ENCODE peak calls at places on chromosomes 1 and 21, in four cellular contexts. N, Q, Z and E are unnamed samples.
A peak's percentile ranks its signal among the peaks of the same experiment; 100 is the strongest.

GRCh38 chr1:50427086-50427817 is 4.0 kb upstream of the DMRTA2 start:
- DNase-seq in N (peak; percentile 48), Q (no peak), Z (no peak), E (no peak)

GRCh38 chr1:145995964-145996432 is 381 bp downstream of the TXNIP start:
- DNase-seq in N (no peak), Q (peak; percentile 26), Z (no peak), E (no peak)

GRCh38 chr1:103949714-103950113 is 200.0 kb downstream of the AMY1C start:
- DNase-seq in N (no peak), Q (no peak), Z (no peak), E (no peak)

GRCh38 chr1:193143285-193143684 is 21.5 kb downstream of the CDC73 start:
- DNase-seq in N (no peak), Q (peak; percentile 29), Z (no peak), E (peak; percentile 45)

GRCh38 chr1:212344905-212345304 is 59.7 kb downstream of the PPP2R5A start:
- DNase-seq in N (no peak), Q (no peak), Z (no peak), E (no peak)

GRCh38 chr1:67646145-67647035 is 38.6 kb upstream of the GADD45A start:
- DNase-seq in N (peak; percentile 79), Q (peak; percentile 7), Z (no peak), E (no peak)

GRCh38 chr21:36297938-36298572 is 21.9 kb upstream of the MORC3 start:
- DNase-seq in N (no peak), Q (peak; percentile 74), Z (no peak), E (peak; percentile 70)

GRCh38 chr21:36150192-36150711 is 6.4 kb upstream of the DOP1B start:
- DNase-seq in N (no peak), Q (no peak), Z (no peak), E (peak; percentile 87)

GRCh38 chr1:183303901-183304300 is 114.3 kb downstream of the NMNAT2 start:
- DNase-seq in N (no peak), Q (peak; percentile 40), Z (no peak), E (no peak)

GRCh38 chr1:154784924-154785531 is 85.1 kb downstream of the KCNN3 start:
- DNase-seq in N (no peak), Q (no peak), Z (no peak), E (no peak)

GRCh38 chr1:169853335-169853734 is 40.4 kb downstream of the SCYL3 start:
- DNase-seq in N (no peak), Q (no peak), Z (no peak), E (no peak)

GRCh38 chr1:22728751-22729399 is 18.2 kb downstream of the EPHB2 start:
- DNase-seq in N (no peak), Q (no peak), Z (no peak), E (no peak)

GRCh38 chr21:25307489-25307888 is 299.8 kb downstream of the MRPL39 start:
- DNase-seq in N (no peak), Q (peak; percentile 73), Z (no peak), E (no peak)

GRCh38 chr1:52520149-52520548 is 32.7 kb downstream of the TUT4 start:
- DNase-seq in N (no peak), Q (no peak), Z (no peak), E (no peak)

GRCh38 chr1:63713627-63714481 is 60.0 kb upstream of the ROR1 start:
- DNase-seq in N (no peak), Q (peak; percentile 87), Z (peak; percentile 51), E (no peak)

GRCh38 chr1:194860248-194861201 is 1674.1 kb upstream of the B3GALT2 start:
- DNase-seq in N (no peak), Q (no peak), Z (no peak), E (no peak)

GRCh38 chr1:62013264-62013663 is 181.4 kb upstream of the L1TD1 start:
- DNase-seq in N (no peak), Q (no peak), Z (no peak), E (peak; percentile 14)

GRCh38 chr1:58621375-58621774 is 44.3 kb upstream of the TACSTD2 start:
- DNase-seq in N (no peak), Q (no peak), Z (no peak), E (no peak)

GRCh38 chr1:179166663-179167417 is 62.6 kb downstream of the ABL2 start:
- DNase-seq in N (no peak), Q (no peak), Z (no peak), E (peak; percentile 64)

GRCh38 chr1:108316545-108316944 is 72.7 kb upstream of the NBPF4 start:
- DNase-seq in N (no peak), Q (peak; percentile 65), Z (no peak), E (no peak)

GRCh38 chr21:32319012-32319411 is 20.4 kb downstream of the MRAP start:
- DNase-seq in N (no peak), Q (no peak), Z (no peak), E (no peak)

GRCh38 chr1:232678185-232678886 is 48.4 kb upstream of the SIPA1L2 start:
- DNase-seq in N (no peak), Q (peak; percentile 93), Z (no peak), E (no peak)

GRCh38 chr1:104073463-104073902 is 323.8 kb downstream of the AMY1C start:
- DNase-seq in N (no peak), Q (no peak), Z (no peak), E (no peak)

GRCh38 chr1:116226017-116226416 is 114.8 kb downstream of the MAB21L3 start:
- DNase-seq in N (no peak), Q (no peak), Z (no peak), E (peak; percentile 91)

GRCh38 chr21:35035581-35035980 is 13.5 kb downstream of the RUNX1 start:
- DNase-seq in N (no peak), Q (no peak), Z (no peak), E (no peak)

GRCh38 chr1:5742801-5743200 is 249.4 kb downstream of the NPHP4 start:
- DNase-seq in N (no peak), Q (no peak), Z (no peak), E (no peak)

GRCh38 chr21:16195476-16195875 is 465.7 kb downstream of the USP25 start:
- DNase-seq in N (no peak), Q (no peak), Z (no peak), E (no peak)

GRCh38 chr1:166908942-166909341 is 32.9 kb upstream of the TADA1 start:
- DNase-seq in N (no peak), Q (peak; percentile 42), Z (no peak), E (no peak)

DNA sequence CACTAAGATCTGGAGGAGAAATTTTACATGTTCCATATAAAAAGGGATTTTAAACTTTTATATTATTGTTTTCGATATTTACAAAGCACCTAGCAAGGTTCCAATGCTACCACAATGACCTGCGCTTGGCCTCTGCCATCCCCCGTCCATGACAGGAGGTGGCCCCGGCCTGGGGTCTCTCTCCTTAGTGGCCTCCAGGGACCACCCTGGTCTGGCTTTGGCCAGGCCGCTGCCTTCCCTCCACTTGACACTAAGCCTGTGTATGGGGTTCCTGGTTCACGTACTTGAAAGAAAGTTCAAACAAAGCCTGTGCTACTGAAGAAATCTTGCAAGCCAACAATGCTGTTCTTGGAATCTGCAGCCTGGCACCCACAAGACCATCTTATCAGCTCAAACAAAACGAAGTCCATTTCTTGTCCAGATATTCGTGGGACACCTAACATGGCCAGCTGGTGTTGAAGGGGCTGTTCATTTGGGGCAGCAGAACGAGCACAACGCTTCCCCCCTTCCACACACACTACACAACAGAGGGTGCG is 12.8 kb downstream of the PRDM15 start:
- DNase-seq in N (no peak), Q (no peak), Z (no peak), E (no peak)
- H3K4me2 ChIP-seq in N (no peak overlapping the region), Q (no peak overlapping the region), Z (no peak overlapping the region), E (no peak overlapping the region)

GRCh38 chr1:83802450-83803152 is 196.3 kb downstream of the TTLL7 start:
- DNase-seq in N (no peak), Q (no peak), Z (no peak), E (no peak)

GRCh38 chr1:83798965-83799364 is 200.0 kb downstream of the TTLL7 start:
- DNase-seq in N (no peak), Q (no peak), Z (no peak), E (no peak)

GRCh38 chr1:83802023-83802422 is 196.9 kb downstream of the TTLL7 start:
- DNase-seq in N (no peak), Q (no peak), Z (no peak), E (no peak)

GRCh38 chr1:83796409-83796808 is 202.5 kb downstream of the TTLL7 start:
- DNase-seq in N (no peak), Q (no peak), Z (no peak), E (no peak)

DNA sequence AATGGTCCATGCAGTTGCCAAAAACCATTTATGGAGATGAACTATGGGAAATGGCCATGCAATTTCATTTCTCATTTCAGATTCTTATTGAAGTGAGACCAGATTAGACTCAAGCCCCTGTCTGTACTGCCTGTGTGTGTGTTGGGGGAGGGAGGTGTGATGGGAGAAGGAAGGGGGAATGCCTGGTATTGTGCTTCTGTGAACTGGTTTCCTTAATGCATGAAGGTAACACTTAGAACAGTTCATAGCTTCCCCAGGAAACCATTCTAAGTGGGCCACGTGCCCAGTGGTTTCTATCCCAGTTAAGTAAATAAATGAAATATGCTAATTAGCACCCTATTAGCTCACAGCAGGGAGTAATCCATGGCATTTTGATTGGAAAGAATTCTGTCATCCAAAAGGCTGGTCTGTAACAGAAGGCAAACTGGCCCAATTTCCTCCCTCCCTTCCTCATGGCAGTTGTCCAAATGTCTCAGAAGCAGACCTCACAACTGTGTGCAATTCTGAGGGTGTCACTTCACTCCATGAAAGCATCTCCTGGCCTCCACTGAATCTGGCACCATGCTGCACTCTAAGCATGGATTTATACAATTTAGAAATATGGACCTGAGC is 199.4 kb downstream of the TTLL7 start:
- DNase-seq in N (no peak), Q (no peak), Z (no peak), E (no peak)
- H3K4me2 ChIP-seq in N (no peak overlapping the region), Q (no peak overlapping the region), Z (no peak overlapping the region), E (no peak overlapping the region)

DNA sequence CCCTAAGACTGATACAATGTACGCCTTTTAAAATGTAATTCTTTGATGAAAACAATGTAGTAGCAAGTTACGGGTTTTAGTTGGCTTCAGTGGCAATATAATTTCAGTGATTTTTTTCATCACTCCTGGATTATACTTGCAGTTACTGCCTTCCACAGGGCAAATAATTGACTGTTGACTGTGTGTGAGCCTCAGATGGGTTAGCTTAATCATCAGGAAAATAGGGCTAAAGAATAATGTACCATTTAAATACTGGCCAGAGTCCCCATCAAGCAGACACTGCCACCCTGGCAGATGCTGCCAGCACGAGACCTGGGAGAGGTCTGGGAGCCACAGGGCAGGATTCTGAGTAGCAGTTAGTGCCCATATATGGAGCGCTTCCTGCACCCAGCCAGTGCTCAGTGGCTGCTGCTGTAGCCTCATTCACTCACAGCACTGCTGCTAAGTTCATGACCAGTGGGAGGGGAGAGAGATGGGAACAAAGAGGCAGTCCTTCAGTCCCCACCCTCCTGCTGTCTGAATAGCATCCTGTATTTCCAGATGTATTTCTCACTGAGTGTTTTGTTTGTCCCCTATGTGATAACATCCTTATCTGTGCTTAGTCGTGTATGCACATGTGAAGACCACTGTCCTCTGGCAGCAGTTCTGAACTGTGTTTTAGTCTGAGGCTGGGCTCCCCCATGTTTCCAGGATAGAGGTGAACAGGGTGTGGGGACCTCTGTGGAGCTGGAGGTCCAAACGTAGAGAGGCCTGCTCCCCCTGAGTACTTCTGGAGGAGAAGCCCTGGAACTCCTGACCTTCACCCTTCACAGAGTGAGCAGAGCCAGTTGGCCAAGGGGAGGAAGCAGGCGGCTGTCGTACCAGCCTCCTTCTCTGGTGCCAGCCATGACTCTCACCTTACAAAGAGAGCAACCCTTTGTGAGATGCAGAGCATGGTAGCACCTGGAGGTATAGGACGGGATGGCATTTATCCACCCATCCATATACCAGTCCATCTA is 80.4 kb downstream of the ADARB1 start:
- DNase-seq in N (no peak), Q (no peak), Z (no peak), E (no peak)
- H3K4me2 ChIP-seq in N (no peak overlapping the region), Q (no peak overlapping the region), Z (no peak overlapping the region), E (no peak overlapping the region)

DNA sequence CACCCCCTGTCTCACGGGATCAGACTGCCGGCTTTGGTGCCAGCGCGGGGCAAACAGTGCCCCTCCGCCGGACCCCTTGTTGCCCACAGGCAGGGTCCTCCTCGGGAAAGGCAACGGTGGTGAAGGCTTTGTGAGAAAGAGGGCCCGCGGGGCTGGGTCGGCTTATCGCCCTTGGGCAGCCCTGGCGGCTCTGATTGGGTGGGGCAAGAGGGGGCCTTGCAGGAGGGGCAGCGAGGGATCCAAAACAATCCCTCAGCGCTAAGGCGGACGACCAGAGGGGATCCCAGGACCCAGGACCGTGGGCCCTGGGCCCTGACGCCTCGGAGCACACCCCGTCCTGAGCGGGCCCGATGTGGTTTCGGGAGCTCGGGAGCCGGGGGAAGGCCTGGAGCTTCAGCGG is 3.9 kb upstream of the ZNF678 start:
- DNase-seq in N (no peak), Q (no peak), Z (no peak), E (no peak)
- H3K4me2 ChIP-seq in N (no peak overlapping the region), Q (no peak overlapping the region), Z (no peak overlapping the region), E (no peak overlapping the region)